ENCODE peak calls at places on chromosome 11, in nine cellular contexts. N is fibroblast of mammary gland, L is BE2C, H is lower leg skin, Z is neural progenitor cell, K is pancreas, D is Panc1, I is NB4, T is GM12878. F is an unnamed sample.

GRCh38 chr11:61882879-61883278 is 8.5 kb downstream of the FADS3 start:
- DNase-seq in T (no peak), K (no peak), L (no peak), H (no peak), N (no peak), D (no peak), Z (no peak), I (no peak), F (no peak)

GRCh38 chr11:126790550-126790981 is 210.0 kb downstream of the KIRREL3 start:
- DNase-seq in T (no peak), D (no peak), N (peak), I (no peak), H (no peak), L (no peak), K (no peak), Z (peak), F (no peak)

GRCh38 chr11:3916962-3917361 is 61.5 kb downstream of the STIM1 start:
- DNase-seq in K (no peak), D (no peak), Z (no peak), I (no peak), H (no peak), L (no peak), N (no peak), T (no peak), F (no peak)

GRCh38 chr11:63262562-63262961 is 19.2 kb upstream of the SLC22A25 start:
- DNase-seq in K (no peak), T (no peak), N (no peak), L (no peak), Z (no peak), I (no peak), H (no peak), D (no peak), F (no peak)

GRCh38 chr11:123211981-123212380 is 16.9 kb upstream of the CLMP start:
- DNase-seq in K (no peak), L (no peak), Z (no peak), H (no peak), T (no peak), N (peak), D (no peak), I (no peak), F (no peak)

GRCh38 chr11:12183827-12184620 is 73.6 kb downstream of the MICAL2 start:
- DNase-seq in Z (no peak), D (no peak), H (peak), L (no peak), N (no peak), T (no peak), I (no peak), K (no peak), F (no peak)

GRCh38 chr11:31610544-31610943 is 101.0 kb downstream of the ELP4 start:
- DNase-seq in H (no peak), D (no peak), K (no peak), T (no peak), L (no peak), N (no peak), Z (no peak), I (no peak), F (no peak)

GRCh38 chr11:21806508-21806907 is 386.4 kb upstream of the ANO5 start:
- DNase-seq in H (no peak), T (no peak), N (no peak), D (no peak), Z (no peak), L (no peak), I (no peak), K (no peak), F (peak)

GRCh38 chr11:118437046-118437735 is 899 bp downstream of the KMT2A start:
- DNase-seq in I (peak), Z (peak), N (peak), H (peak), D (no peak), L (peak), K (peak), T (no peak), F (no peak)

GRCh38 chr11:45847908-45848316 is 637 bp downstream of the CRY2 start:
- DNase-seq in I (peak), K (no peak), N (peak), L (peak), T (no peak), Z (peak), D (no peak), H (peak), F (peak)

GRCh38 chr11:30254307-30255298 is 23.8 kb downstream of the FSHB start:
- DNase-seq in Z (no peak), T (no peak), N (no peak), D (no peak), I (no peak), L (no peak), H (no peak), K (no peak), F (no peak)

GRCh38 chr11:115503083-115503885 is 931 bp downstream of the CADM1 start:
- DNase-seq in H (peak), I (no peak), L (peak), K (peak), T (no peak), N (no peak), Z (peak), D (no peak), F (no peak)

GRCh38 chr11:118211006-118211405 is 13.8 kb downstream of the JAML start:
- DNase-seq in N (peak), D (no peak), Z (peak), T (no peak), H (no peak), K (no peak), L (no peak), I (no peak), F (no peak)

GRCh38 chr11:26201411-26201810 is 130.5 kb upstream of the ANO3 start:
- DNase-seq in T (no peak), Z (no peak), L (no peak), H (no peak), D (no peak), I (no peak), N (peak), K (no peak), F (no peak)

GRCh38 chr11:124276081-124276480 is 19.9 kb downstream of the OR8G5 start:
- DNase-seq in Z (no peak), T (no peak), D (no peak), L (no peak), K (no peak), N (peak), I (peak), H (no peak), F (peak)

GRCh38 chr11:104343578-104343977 is 179.6 kb upstream of the PDGFD start:
- DNase-seq in H (no peak), Z (peak), I (peak), L (no peak), K (no peak), T (no peak), D (no peak), N (peak), F (peak)

GRCh38 chr11:117768506-117768905 is 28.5 kb downstream of the DSCAML1 start:
- DNase-seq in L (no peak), Z (no peak), T (no peak), K (no peak), D (no peak), I (no peak), N (no peak), H (no peak), F (no peak)

GRCh38 chr11:72965672-72966071 is 151.5 kb downstream of the ATG16L2 start:
- DNase-seq in T (no peak), N (no peak), K (no peak), I (no peak), H (no peak), Z (no peak), D (no peak), L (no peak), F (no peak)

GRCh38 chr11:85663781-85664560 is 958 bp downstream of the CREBZF start:
- DNase-seq in T (no peak), L (peak), I (peak), Z (peak), D (no peak), K (peak), H (peak), N (peak), F (peak)

GRCh38 chr11:105245781-105246315 is 106.3 kb upstream of the CARD18 start:
- DNase-seq in L (no peak), D (no peak), T (no peak), H (no peak), I (no peak), N (no peak), Z (no peak), K (no peak), F (no peak)

GRCh38 chr11:64233913-64234839 is at the start of gene VEGFB:
- DNase-seq in L (peak), I (peak), N (no peak), Z (peak), D (no peak), T (no peak), H (peak), K (peak), F (no peak)

GRCh38 chr11:76448506-76448905 is 3.7 kb downstream of the EMSY start:
- DNase-seq in Z (peak), N (no peak), K (no peak), H (no peak), T (no peak), D (no peak), L (no peak), I (no peak), F (no peak)
- H3K4me3 ChIP-seq in Z (peak), N (no peak), K (no peak), H (no peak), T (no peak), D (no peak), L (no peak), I (no peak), F (no peak)

GRCh38 chr11:17015639-17016125 is 1.5 kb upstream of the PLEKHA7 start:
- DNase-seq in H (peak), N (peak), T (no peak), D (no peak), L (no peak), I (no peak), K (no peak), Z (no peak), F (no peak)
- H3K4me3 ChIP-seq in H (no peak), N (no peak), T (no peak), D (no peak), L (no peak), I (no peak), K (no peak), Z (peak), F (no peak)

GRCh38 chr11:1150769-1151365 is 6.9 kb upstream of the MUC5AC start:
- DNase-seq in N (peak), L (no peak), K (no peak), I (peak), H (peak), Z (no peak), T (no peak), D (peak), F (no peak)
- H3K4me3 ChIP-seq in N (no peak), L (no peak), K (no peak), I (no peak), H (no peak), Z (no peak), T (no peak), D (peak), F (no peak)

GRCh38 chr11:125445731-125446130 is 50.3 kb downstream of the FEZ1 start:
- DNase-seq in H (no peak), N (no peak), K (no peak), Z (no peak), T (no peak), D (no peak), I (no peak), L (no peak), F (no peak)

GRCh38 chr11:125443767-125444311 is 52.2 kb downstream of the FEZ1 start:
- DNase-seq in N (no peak), H (no peak), D (no peak), I (no peak), L (no peak), T (no peak), K (no peak), Z (peak), F (no peak)

GRCh38 chr11:125446279-125446678 is 49.8 kb downstream of the FEZ1 start:
- DNase-seq in Z (no peak), H (no peak), L (no peak), I (no peak), K (no peak), N (no peak), T (no peak), D (no peak), F (no peak)

GRCh38 chr11:125441648-125442410 is 54.2 kb downstream of the FEZ1 start:
- DNase-seq in N (no peak), L (no peak), D (no peak), H (no peak), I (no peak), K (no peak), T (no peak), Z (peak), F (no peak)

DNA sequence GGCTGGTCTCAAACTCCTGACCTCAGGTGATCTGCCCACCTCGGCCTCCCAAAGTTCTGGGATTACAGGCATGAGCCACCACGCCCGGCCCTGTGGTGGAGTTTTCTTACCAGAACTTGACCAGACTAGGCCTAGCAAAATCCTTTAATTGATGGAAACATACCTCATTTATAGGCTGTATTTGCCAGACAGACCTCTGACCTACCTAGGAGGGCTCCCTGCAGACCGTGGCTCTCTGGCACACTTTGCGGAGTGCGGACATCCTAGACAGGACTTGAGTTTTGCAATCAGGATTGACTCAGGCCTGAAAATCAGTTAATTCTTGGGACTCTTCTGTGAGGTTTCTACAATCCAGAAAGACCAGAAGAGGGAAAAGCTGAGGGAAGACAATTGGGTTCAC is 53.1 kb downstream of the FEZ1 start:
- DNase-seq in D (no peak), N (no peak), K (no peak), H (no peak), Z (no peak), I (no peak), T (no peak), L (no peak), F (no peak)
- H3K4me3 ChIP-seq in D (no peak), N (no peak), K (no peak), H (no peak), Z (no peak), I (no peak), T (no peak), L (no peak), F (no peak)

DNA sequence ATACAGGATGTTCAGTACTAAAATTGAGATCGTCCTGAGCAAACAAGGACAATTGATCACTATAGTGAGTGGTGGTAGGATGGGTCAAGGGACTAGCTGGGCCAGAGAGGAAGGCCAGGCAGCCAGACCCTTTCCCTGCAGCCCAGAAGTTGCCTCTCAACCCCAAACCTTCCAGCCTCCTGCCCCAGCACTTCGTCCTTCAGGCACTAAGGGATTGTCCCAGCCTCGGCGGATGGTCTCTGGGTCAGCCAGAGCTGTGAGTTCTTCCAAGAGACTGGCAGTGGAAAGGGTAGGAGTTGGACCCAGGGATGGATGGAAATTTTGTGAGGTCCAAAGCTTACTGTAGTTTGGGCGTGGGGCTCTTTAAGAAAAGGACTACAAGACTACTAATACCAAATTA is 3.6 kb upstream of the LMO1 start:
- DNase-seq in L (no peak), Z (no peak), H (peak), D (no peak), K (no peak), N (no peak), T (no peak), I (no peak), F (no peak)
- H3K4me3 ChIP-seq in L (no peak), Z (peak), H (no peak), D (no peak), K (no peak), N (no peak), T (no peak), I (no peak), F (peak)

DNA sequence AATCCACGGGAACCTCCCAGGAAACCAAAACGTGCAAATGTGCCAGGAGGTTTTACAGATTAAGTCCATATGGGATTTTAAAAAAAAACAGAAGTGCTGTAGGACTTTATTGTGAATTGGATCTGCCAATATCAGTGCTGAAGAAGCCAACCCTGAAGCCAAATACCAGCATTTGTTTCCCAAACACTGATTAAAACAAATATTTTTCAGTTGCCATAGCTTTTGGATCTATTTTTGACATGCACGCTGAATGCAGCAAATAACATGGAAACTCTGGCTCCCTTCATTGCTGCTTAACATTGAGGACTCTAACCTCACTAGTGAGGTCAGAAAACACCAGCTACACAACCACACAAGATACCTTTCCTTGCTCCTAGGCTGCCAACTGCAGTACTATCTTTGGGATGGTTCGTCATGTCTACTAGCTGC is 28.4 kb upstream of the SIK2 start:
- DNase-seq in N (peak), L (no peak), T (no peak), K (no peak), D (no peak), Z (no peak), I (no peak), H (no peak), F (no peak)
- H3K4me3 ChIP-seq in N (no peak), L (no peak), T (no peak), K (no peak), D (no peak), Z (no peak), I (no peak), H (no peak), F (no peak)

GRCh38 chr11:67275606-67276409 is 9.5 kb downstream of the GRK2 start:
- DNase-seq in T (no peak), I (peak), D (no peak), K (peak), N (no peak), H (no peak), L (peak), Z (no peak), F (no peak)
- H3K4me3 ChIP-seq in T (no peak), I (no peak), D (no peak), K (no peak), N (no peak), H (no peak), L (no peak), Z (no peak), F (no peak)

GRCh38 chr11:107928046-107928766 is at the start of gene RAB39A:
- DNase-seq in T (peak), N (peak), L (peak), H (peak), Z (peak), K (peak), I (peak), D (peak), F (peak)
- H3K4me3 ChIP-seq in T (peak), N (peak), L (peak), H (peak), Z (peak), K (peak), I (no peak), D (peak), F (peak)

DNA sequence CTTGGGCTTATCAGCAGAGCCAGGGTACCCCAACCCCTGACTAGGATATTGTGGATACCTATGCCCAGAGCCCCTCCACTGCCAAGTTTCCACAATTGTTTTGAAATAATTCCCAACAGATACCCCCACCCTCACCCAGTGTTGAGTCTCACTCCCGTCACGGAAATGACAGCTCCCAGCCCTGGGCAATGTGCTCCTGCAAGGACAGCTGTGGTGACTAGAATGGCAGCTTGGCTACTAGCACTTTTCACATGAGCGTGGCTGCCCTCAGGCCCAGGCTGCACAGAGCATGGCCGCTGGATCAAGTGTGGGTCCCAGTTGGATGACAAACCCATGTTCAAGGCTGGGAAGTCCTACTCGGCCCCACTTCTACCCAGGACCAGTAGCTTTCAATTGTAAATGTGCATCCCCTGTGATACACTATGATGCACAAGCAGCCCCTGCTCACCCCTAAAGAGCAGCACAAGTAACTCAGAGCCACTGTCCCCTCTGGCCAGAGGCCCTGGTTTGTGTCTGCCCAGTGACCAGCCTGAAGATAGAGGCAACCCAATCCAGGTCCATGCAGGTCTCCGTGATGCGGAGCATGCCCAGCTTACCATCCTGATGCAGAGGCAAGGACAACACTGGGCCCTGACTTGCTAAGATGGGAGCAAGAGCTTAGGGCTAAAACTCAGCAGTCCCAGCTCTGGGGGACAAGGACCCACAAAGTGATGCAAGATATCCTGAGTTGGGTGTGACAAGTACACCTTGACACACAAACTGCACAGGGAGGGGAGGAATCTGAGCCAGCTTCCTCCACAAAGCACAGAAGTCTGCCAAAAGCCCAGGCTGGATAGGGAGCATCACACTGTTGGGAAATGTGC is 13.2 kb downstream of the KCNQ1OT1 start:
- DNase-seq in L (no peak), I (no peak), D (no peak), T (no peak), Z (no peak), H (peak), K (peak), N (no peak), F (no peak)
- H3K4me3 ChIP-seq in L (no peak), I (no peak), D (no peak), T (no peak), Z (no peak), H (no peak), K (no peak), N (no peak), F (no peak)

F was measured in Jurkat, Clone E6-1.